ENCODE peak calls at places on chromosomes 12 and 14, in six cellular contexts. Z is fibroblast of lung, L is IMR-90, O is colonic mucosa, D is GM23338, H is H9. K is an unnamed sample.

GRCh38 chr14:105944632-105945610 is 418.5 kb downstream of the TMEM121 start:
- DNase-seq in L (no peak), H (no peak), D (peak; percentile 1), O (peak; percentile 68), Z (no peak), K (peak; percentile 40)

GRCh38 chr12:128784030-128784770 is 39.6 kb downstream of the SLC15A4 start:
- DNase-seq in O (no peak), L (peak; percentile 27), H (no peak), D (no peak), Z (no peak), K (no peak)

GRCh38 chr12:115149279-115149678 is 465.3 kb upstream of the TBX3 start:
- DNase-seq in O (no peak), H (no peak), D (no peak), Z (no peak), L (peak; percentile 73), K (no peak)

GRCh38 chr12:6850796-6851152 is 312 bp downstream of the CDCA3 start:
- DNase-seq in Z (no peak), O (no peak), H (no peak), D (peak; percentile 29), L (no peak), K (no peak)

GRCh38 chr14:104805326-104805678 is 4.4 kb downstream of the ZBTB42 start:
- DNase-seq in H (no peak), L (peak; percentile 89), Z (peak; percentile 84), D (no peak), O (no peak), K (peak; percentile 63)

GRCh38 chr12:51361419-51362016 is 15.0 kb upstream of the CELA1 start:
- DNase-seq in H (no peak), D (no peak), O (no peak), Z (no peak), L (no peak), K (no peak)

GRCh38 chr14:39682563-39682962 is 250.3 kb upstream of the FBXO33 start:
- DNase-seq in L (no peak), O (no peak), D (no peak), Z (no peak), H (no peak), K (no peak)

GRCh38 chr12:32264995-32265394 is 134.4 kb upstream of the FGD4 start:
- DNase-seq in Z (peak; percentile 35), L (peak; percentile 68), O (no peak), H (no peak), D (no peak), K (no peak)

GRCh38 chr14:49594347-49595089 is 4.2 kb upstream of the LRR1 start:
- DNase-seq in D (no peak), Z (peak; percentile 74), L (peak; percentile 85), O (peak; percentile 81), H (no peak), K (no peak)

GRCh38 chr12:28184378-28184777 is 5.9 kb upstream of the CCDC91 start:
- DNase-seq in D (no peak), Z (no peak), H (no peak), O (no peak), L (no peak), K (no peak)

GRCh38 chr12:58745348-58746125 is 174.8 kb downstream of the LRIG3 start:
- DNase-seq in L (peak; percentile 48), D (peak; percentile 27), Z (no peak), O (no peak), H (no peak), K (no peak)

GRCh38 chr14:89185919-89186849 is 230.8 kb downstream of the FOXN3 start:
- DNase-seq in Z (peak; percentile 50), O (no peak), L (peak; percentile 88), D (no peak), H (no peak), K (no peak)

GRCh38 chr12:57461326-57461903 is 1.8 kb downstream of the GLI1 start:
- DNase-seq in Z (peak; percentile 52), H (peak; percentile 97), O (peak; percentile 74), D (peak; percentile 95), L (peak; percentile 57), K (peak; percentile 67)

GRCh38 chr12:31325524-31325875 is 450 bp downstream of the SINHCAF start:
- DNase-seq in D (no peak), H (no peak), O (peak; percentile 48), L (no peak), Z (no peak), K (no peak)

GRCh38 chr12:108573310-108573709 is 10.9 kb downstream of the ISCU start:
- DNase-seq in H (no peak), O (peak; percentile 21), Z (no peak), L (no peak), D (no peak), K (no peak)

GRCh38 chr14:104399432-104400155 is 180.0 kb upstream of the C14orf180 start:
- DNase-seq in D (no peak), Z (no peak), L (no peak), O (peak; percentile 9), H (peak; percentile 29), K (no peak)

GRCh38 chr14:48925184-48925583 is 661.0 kb downstream of the RPS29 start:
- DNase-seq in L (no peak), H (no peak), O (no peak), D (no peak), Z (no peak), K (no peak)

GRCh38 chr12:132835076-132835870 is 6.6 kb upstream of the GOLGA3 start:
- DNase-seq in D (no peak), H (no peak), Z (no peak), L (no peak), O (no peak), K (no peak)

GRCh38 chr12:55631743-55632142 is 4.9 kb upstream of the OR10P1 start:
- DNase-seq in O (no peak), Z (no peak), H (no peak), L (no peak), D (no peak), K (no peak)

GRCh38 chr12:76020281-76020680 is 11.3 kb downstream of the PHLDA1 start:
- DNase-seq in Z (peak; percentile 73), H (no peak), L (peak; percentile 80), D (no peak), O (no peak), K (no peak)

GRCh38 chr12:24595652-24596235 is 353.2 kb downstream of the BCAT1 start:
- DNase-seq in O (no peak), H (no peak), D (peak; percentile 62), L (peak; percentile 23), Z (peak; percentile 32), K (no peak)

GRCh38 chr12:25975179-25975578 is 16.7 kb downstream of the RASSF8 start:
- DNase-seq in H (no peak), Z (no peak), D (no peak), L (no peak), O (no peak), K (no peak)

GRCh38 chr12:25972783-25973182 is 14.3 kb downstream of the RASSF8 start:
- DNase-seq in O (no peak), Z (peak; percentile 84), H (no peak), L (peak; percentile 79), D (no peak), K (no peak)

GRCh38 chr12:25970082-25970481 is 11.6 kb downstream of the RASSF8 start:
- DNase-seq in O (no peak), D (no peak), Z (no peak), H (no peak), L (no peak), K (no peak)

GRCh38 chr12:25970916-25971674 is 12.6 kb downstream of the RASSF8 start:
- DNase-seq in H (no peak), O (no peak), L (no peak), Z (no peak), D (no peak), K (no peak)

DNA sequence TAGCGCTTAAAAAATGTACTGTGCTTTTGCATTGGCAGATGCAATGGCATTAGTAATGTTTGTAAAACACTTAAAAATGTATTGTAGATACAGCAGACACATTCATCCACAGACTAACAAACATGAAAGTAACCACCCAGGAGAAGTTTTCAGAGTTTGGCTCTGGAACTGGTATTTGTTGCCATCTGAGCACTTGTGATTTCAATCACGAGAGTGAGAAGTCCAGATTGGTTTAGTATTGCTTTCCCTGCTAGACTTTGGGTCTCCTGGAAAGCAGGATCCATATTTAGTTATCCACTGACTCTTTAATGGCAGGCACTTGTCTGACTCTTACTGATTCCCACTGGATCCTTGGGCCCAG is 13.2 kb downstream of the RASSF8 start:
- DNase-seq in O (no peak), Z (no peak), H (no peak), D (no peak), L (no peak), K (no peak)
- TF ChIP-seq CTCF in O (no peak), Z (no peak), H (no peak), D (no peak), L (no peak), K (no peak)

GRCh38 chr12:94209240-94209639 is 60.9 kb downstream of the PLXNC1 start:
- DNase-seq in O (no peak), Z (no peak), L (no peak), H (no peak), D (no peak), K (no peak)
- H3K4me1 ChIP-seq in O (peaks cover 3% of the 10 kb centered on the region), Z (no peaks in the 10 kb centered on the region), L (no peaks in the 10 kb centered on the region), H (no peaks in the 10 kb centered on the region), D (peaks cover 19% of the 10 kb centered on the region), K (peaks cover 17% of the 10 kb centered on the region)

DNA sequence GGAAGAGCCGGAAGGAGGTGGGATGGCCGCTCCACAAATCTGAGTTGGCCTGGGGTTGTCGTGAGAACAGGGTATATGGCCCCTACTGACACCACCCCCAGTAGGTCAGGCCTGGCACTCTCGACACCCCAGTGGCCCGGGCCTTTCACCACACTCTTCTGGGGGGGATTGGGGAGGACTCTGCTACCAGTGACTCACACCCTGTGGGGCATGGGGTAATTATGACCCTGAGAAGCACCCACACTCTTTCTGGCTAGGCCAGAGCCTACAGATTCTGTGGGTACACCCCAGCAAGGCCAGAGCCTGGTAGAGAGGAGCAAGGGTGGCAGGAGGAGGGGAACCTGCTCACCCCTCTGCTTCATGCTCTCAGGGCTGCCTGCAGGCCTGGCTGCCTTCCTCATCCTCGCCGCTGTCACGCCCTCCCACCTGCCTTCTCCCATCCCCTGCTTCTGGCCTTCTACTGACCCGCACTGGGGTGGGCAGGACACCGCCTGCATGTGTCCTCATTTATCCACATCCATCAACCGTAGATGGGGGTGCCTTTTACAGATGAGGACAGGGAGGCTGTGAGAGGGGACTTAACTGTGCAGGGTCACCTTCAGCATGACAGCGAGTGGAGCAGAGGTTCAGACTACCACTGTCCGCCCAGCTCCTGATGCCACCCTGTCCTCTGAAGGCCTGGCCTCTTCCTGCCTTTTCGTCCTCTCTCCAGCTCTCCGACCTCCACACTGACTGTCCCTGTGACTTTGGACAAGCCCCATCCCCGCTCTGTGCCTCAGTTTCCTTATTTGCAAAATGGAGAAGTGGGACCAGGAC is 18.4 kb downstream of the ASB2 start:
- DNase-seq in H (no peak), O (no peak), L (no peak), D (no peak), Z (no peak), K (no peak)
- H3K27ac ChIP-seq in H (no peak overlapping the region), O (no peak overlapping the region), L (no peak overlapping the region), D (no peak overlapping the region), Z (no peak overlapping the region), K (peak overlapping the region; percentile 79)

GRCh38 chr14:95073947-95074346 is 83.4 kb downstream of the DICER1 start:
- DNase-seq in H (no peak), O (peak; percentile 0), L (no peak), D (no peak), Z (no peak), K (no peak)
- TF ChIP-seq CTCF in H (no peak), O (no peak), L (no peak), D (no peak), Z (no peak), K (no peak)

DNA sequence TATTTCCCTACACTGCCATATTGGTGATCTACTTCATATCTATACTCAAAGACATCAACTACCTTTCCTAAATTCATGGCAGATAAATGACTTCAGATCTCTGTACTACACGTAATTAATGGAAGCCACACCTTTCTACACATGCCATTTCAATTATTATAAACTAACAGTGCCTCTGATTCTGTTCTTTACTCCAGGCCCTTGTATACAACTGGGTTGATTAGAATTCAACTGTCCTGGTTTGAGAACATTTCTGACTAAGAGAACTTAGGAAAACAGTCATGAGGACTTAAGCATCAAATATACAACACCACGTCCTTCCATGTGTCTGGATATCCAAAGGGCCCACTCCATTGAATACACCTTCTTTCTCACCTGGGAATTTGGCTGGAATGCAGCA is 1.8 kb downstream of the ACIN1 start:
- DNase-seq in D (no peak), Z (no peak), O (no peak), H (no peak), L (no peak), K (no peak)
- H3K4me1 ChIP-seq in D (peaks cover 14% of the 10 kb centered on the region), Z (no peaks in the 10 kb centered on the region), O (peaks cover 4% of the 10 kb centered on the region), H (peaks cover 2% of the 10 kb centered on the region), L (peaks cover 3% of the 10 kb centered on the region), K (peaks cover 41% of the 10 kb centered on the region)

K was measured in heart right ventricle.